ENCODE peak calls at places on chromosomes 5 and 9, in four cellular contexts. H is WTC11, W is HepG2, T is GM12878. E is an unnamed sample.

GRCh38 chr5:113201715-113202114 is 225.1 kb downstream of the DCP2 start:
- DNase-seq in W (no peak), T (no peak), H (no peak), E (no peak)

GRCh38 chr9:75084081-75084672 is 3.8 kb downstream of the NMRK1 start:
- DNase-seq in W (peak), H (no peak), T (no peak), E (no peak)

GRCh38 chr5:112351225-112351624 is 67.9 kb downstream of the EPB41L4A start:
- DNase-seq in W (no peak), H (no peak), T (no peak), E (no peak)

GRCh38 chr5:38613992-38614836 is 57.8 kb upstream of the LIFR start:
- DNase-seq in W (no peak), T (no peak), H (no peak), E (no peak)

GRCh38 chr9:112020680-112021596 is 124.3 kb downstream of the UGCG start:
- DNase-seq in H (no peak), W (peak), T (peak), E (no peak)

GRCh38 chr5:133401731-133402347 is 210.5 kb downstream of the FSTL4 start:
- DNase-seq in W (no peak), H (no peak), T (no peak), E (no peak)

GRCh38 chr9:69357854-69358220 is 32.8 kb downstream of the ENTREP1 start:
- DNase-seq in T (no peak), W (no peak), H (no peak), E (no peak)

GRCh38 chr9:26888271-26888670 is 4.3 kb downstream of the CAAP1 start:
- DNase-seq in T (no peak), W (no peak), H (no peak), E (no peak)

GRCh38 chr9:70573308-70573707 is 158.9 kb upstream of the KLF9 start:
- DNase-seq in W (no peak), T (no peak), H (no peak), E (no peak)

GRCh38 chr5:40831346-40832210 is 3.4 kb downstream of the RPL37 start:
- DNase-seq in H (no peak), T (no peak), W (no peak), E (no peak)

GRCh38 chr5:88675758-88676636 is 207.0 kb downstream of the MEF2C start:
- DNase-seq in T (no peak), W (no peak), H (peak), E (no peak)

GRCh38 chr5:180811623-180812119 is 9.1 kb upstream of the MGAT1 start:
- DNase-seq in T (no peak), W (no peak), H (no peak), E (no peak)

GRCh38 chr5:68176802-68177479 is 38.6 kb upstream of the PIK3R1 start:
- DNase-seq in W (no peak), T (no peak), H (no peak), E (no peak)

GRCh38 chr5:72508241-72509170 is 1.3 kb upstream of the ZNF366 start:
- DNase-seq in W (no peak), T (peak), H (no peak), E (no peak)

GRCh38 chr9:83182071-83182470 is 119.1 kb upstream of the RASEF start:
- DNase-seq in W (peak), T (no peak), H (no peak), E (no peak)

GRCh38 chr9:121593066-121593465 is 58.4 kb upstream of the DAB2IP start:
- DNase-seq in T (no peak), W (no peak), H (no peak), E (no peak)

GRCh38 chr5:148926207-148926606 is 99.8 kb downstream of the ADRB2 start:
- DNase-seq in W (no peak), T (no peak), H (no peak), E (no peak)

GRCh38 chr5:148931453-148932057 is 105.1 kb downstream of the ADRB2 start:
- DNase-seq in T (no peak), W (no peak), H (no peak), E (no peak)

GRCh38 chr5:148924817-148925216 is 98.4 kb downstream of the ADRB2 start:
- DNase-seq in W (no peak), H (no peak), T (no peak), E (no peak)

GRCh38 chr5:148927307-148927946 is 101.0 kb downstream of the ADRB2 start:
- DNase-seq in W (no peak), T (no peak), H (no peak), E (no peak)

GRCh38 chr5:148928141-148928540 is 101.7 kb downstream of the ADRB2 start:
- DNase-seq in T (no peak), W (no peak), H (no peak), E (no peak)
- TF ChIP-seq NR2C2 in T (no peak), W (no peak), H (no peak), E (no peak)

DNA sequence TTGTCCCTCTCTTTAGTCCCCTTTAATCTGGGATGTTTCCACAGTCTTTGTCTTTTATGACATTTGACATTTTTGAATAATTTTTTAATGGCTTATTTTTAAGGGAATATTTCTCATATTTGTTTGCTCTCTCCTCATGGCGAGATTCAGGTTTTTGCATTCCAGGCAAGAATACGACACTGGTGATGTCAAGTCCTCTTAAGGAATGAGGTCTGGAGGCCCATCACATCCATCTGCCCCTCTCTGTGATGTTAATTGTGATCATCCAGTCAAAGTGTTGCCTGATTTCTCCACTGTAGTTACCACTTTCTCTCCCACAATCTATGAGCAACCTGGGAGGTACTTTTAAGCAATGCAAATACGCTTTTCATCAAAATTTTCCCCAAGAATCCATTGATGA is 193.2 kb downstream of the MAST4 start:
- DNase-seq in W (no peak), H (no peak), T (no peak), E (no peak)
- TF ChIP-seq NR2C2 in W (no peak), H (no peak), T (no peak), E (no peak)

GRCh38 chr9:84379740-84380139 is 39.2 kb upstream of the SLC28A3 start:
- DNase-seq in T (no peak), H (no peak), W (no peak), E (no peak)
- TF ChIP-seq NR2C2 in T (no peak), H (no peak), W (no peak), E (no peak)

GRCh38 chr5:29005386-29005785 is 1967.0 kb upstream of the CDH9 start:
- DNase-seq in H (no peak), W (peak), T (no peak), E (no peak)
- TF ChIP-seq NR2C2 in H (no peak), W (no peak), T (no peak), E (no peak)